ENCODE peak calls at places on chromosome 11, in eight cellular contexts. Q is left lung; P is tibial nerve; H is aorta; Y is fibroblast of lung; E is CD8-positive, alpha-beta memory T cell; R is mammary epithelial cell; D is thoracic aorta. B is an unnamed sample. For H3K27me3, the result is how much of the 10 kb centered on the place peaks cover.

GRCh38 chr11:96779030-96779429 is 389.2 kb downstream of the JRKL start:
- DNase-seq in Q (no peak), P (no peak), H (no peak), Y (no peak), E (no peak), R (no peak), D (no peak), B (no peak)

GRCh38 chr11:133742388-133742787 is 102.9 kb downstream of the SPATA19 start:
- DNase-seq in Q (no peak), P (no peak), H (no peak), Y (no peak), E (no peak), R (no peak), D (no peak), B (no peak)

GRCh38 chr11:86194998-86195397 is 49.6 kb upstream of the EED start:
- DNase-seq in Q (no peak), P (no peak), H (no peak), Y (no peak), E (no peak), R (no peak), D (no peak), B (no peak)

GRCh38 chr11:130847517-130847916 is 68.8 kb downstream of the SNX19 start:
- DNase-seq in Q (no peak), P (no peak), H (no peak), Y (peak), E (no peak), R (peak), D (no peak), B (no peak)

GRCh38 chr11:111531687-111532364 is 8.7 kb upstream of the LAYN start:
- DNase-seq in Q (no peak), P (no peak), H (no peak), Y (peak), E (no peak), R (peak), D (no peak), B (no peak)

GRCh38 chr11:46315783-46316563 is 31.3 kb upstream of the DGKZ start:
- DNase-seq in Q (no peak), P (no peak), H (no peak), Y (no peak), E (no peak), R (no peak), D (no peak), B (no peak)

GRCh38 chr11:12901874-12902481 is 107.1 kb upstream of the RASSF10 start:
- DNase-seq in Q (no peak), P (no peak), H (no peak), Y (peak), E (no peak), R (peak), D (no peak), B (no peak)

GRCh38 chr11:20156876-20157613 is 3.2 kb downstream of the DBX1 start:
- DNase-seq in Q (no peak), P (no peak), H (no peak), Y (no peak), E (peak), R (no peak), D (no peak), B (no peak)

GRCh38 chr11:44823920-44824704 is 97.3 kb downstream of the TSPAN18 start:
- DNase-seq in Q (no peak), P (no peak), H (no peak), Y (no peak), E (no peak), R (no peak), D (no peak), B (no peak)

GRCh38 chr11:8080674-8081590 is at the start of gene TUB:
- DNase-seq in Q (no peak), P (no peak), H (no peak), Y (peak), E (no peak), R (no peak), D (no peak), B (no peak)

GRCh38 chr11:33897761-33898403 is 6.0 kb upstream of the LMO2 start:
- DNase-seq in Q (no peak), P (no peak), H (no peak), Y (no peak), E (no peak), R (peak), D (no peak), B (no peak)

GRCh38 chr11:61028135-61028729 is 56.8 kb downstream of the CD6 start:
- DNase-seq in Q (no peak), P (no peak), H (no peak), Y (no peak), E (no peak), R (no peak), D (no peak), B (no peak)

GRCh38 chr11:73152861-73153483 is 10.9 kb upstream of the FCHSD2 start:
- DNase-seq in Q (no peak), P (no peak), H (no peak), Y (no peak), E (no peak), R (no peak), D (no peak), B (no peak)

GRCh38 chr11:130999992-131000770 is 83.9 kb upstream of the SNX19 start:
- DNase-seq in Q (no peak), P (no peak), H (no peak), Y (peak), E (no peak), R (peak), D (no peak), B (no peak)

GRCh38 chr11:109696191-109696897 is 274.4 kb downstream of the C11orf87 start:
- DNase-seq in Q (no peak), P (no peak), H (no peak), Y (peak), E (no peak), R (peak), D (no peak), B (no peak)

GRCh38 chr11:68402355-68403031 is 58.1 kb upstream of the PPP6R3 start:
- DNase-seq in Q (no peak), P (no peak), H (no peak), Y (no peak), E (no peak), R (no peak), D (no peak), B (no peak)

GRCh38 chr11:59186130-59186594 is 14.2 kb downstream of the DTX4 start:
- DNase-seq in Q (peak), P (no peak), H (no peak), Y (no peak), E (peak), R (peak), D (no peak), B (peak)

GRCh38 chr11:126328444-126328843 is 24.6 kb downstream of the DCPS start:
- DNase-seq in Q (peak), P (no peak), H (peak), Y (no peak), E (no peak), R (no peak), D (no peak), B (no peak)

GRCh38 chr11:130523609-130524008 is 75.2 kb downstream of the ADAMTS15 start:
- DNase-seq in Q (no peak), P (no peak), H (peak), Y (peak), E (no peak), R (no peak), D (no peak), B (no peak)

GRCh38 chr11:117829369-117829725 is 4.8 kb upstream of the FXYD2 start:
- DNase-seq in Q (no peak), P (no peak), H (no peak), Y (no peak), E (no peak), R (no peak), D (no peak), B (no peak)
- H3K27ac ChIP-seq in Q (peak), P (no peak), H (no peak), Y (no peak), E (peak), R (no peak), D (no peak), B (peak)

DNA sequence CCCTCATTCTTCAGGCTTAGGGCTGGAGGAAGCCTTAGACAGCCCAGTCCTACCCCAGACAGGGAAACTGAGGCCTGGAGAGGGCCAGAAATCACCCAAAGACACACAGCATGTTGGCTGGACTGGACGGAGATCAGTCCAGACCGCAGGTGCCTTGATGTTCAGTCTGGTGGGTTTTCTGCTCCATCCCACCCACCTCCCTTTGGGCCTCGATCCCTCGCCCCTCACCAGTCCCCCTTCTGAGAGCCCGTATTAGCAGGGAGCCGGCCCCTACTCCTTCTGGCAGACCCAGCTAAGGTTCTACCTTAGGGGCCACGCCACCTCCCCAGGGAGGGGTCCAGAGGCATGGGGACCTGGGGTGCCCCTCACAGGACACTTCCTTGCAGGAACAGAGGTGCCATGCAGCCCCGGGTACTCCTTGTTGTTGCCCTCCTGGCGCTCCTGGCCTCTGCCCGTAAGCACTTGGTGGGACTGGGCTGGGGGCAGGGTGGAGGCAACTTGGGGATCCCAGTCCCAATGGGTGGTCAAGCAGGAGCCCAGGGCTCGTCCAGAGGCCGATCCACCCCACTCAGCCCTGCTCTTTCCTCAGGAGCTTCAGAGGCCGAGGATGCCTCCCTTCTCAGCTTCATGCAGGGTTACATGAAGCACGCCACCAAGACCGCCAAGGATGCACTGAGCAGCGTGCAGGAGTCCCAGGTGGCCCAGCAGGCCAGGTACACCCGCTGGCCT is 641 bp downstream of the APOC3 start:
- DNase-seq in Q (no peak), P (no peak), H (no peak), Y (no peak), E (no peak), R (no peak), D (no peak), B (no peak)
- H3K4me3 ChIP-seq in Q (no peak), P (no peak), H (no peak), Y (no peak), E (no peak), R (no peak), D (no peak), B (no peak)

DNA sequence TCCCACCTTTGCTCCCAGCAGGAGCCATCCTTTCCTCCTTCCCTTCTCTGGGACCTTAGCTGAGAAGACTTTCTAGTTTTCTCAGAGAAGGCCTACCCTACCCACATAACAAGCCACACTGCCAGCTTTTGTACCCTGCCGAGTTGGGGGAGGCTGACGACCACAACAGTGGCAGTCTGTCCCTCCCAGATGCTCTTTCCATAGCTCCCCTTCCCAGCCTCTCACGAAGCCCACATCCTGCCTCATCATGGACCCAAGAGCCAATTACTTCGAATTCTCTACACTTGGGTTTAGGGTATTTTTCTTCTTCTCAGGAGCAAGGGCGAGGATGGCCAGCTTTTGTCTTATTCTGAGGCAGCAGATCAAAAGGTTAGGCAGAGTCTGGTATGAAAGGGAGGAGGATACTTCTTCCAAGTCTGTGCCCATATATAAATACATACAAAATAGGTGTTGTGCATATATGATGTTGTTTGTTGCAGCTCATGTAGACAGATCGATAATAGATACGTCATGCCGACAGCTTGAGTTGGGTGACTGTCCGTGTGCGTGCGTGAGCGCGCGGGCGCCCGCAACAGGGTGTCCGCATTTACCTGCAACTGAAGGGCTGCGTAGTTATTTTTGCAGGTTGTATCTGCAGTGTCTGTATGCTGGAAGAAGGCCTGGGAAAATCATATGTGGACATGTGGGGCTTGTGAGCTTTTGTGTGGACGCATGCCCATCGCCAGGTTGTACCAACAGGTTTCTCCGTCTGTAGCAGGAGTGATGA is 846 bp upstream of the NRGN start:
- DNase-seq in Q (no peak), P (no peak), H (no peak), Y (no peak), E (no peak), R (no peak), D (no peak), B (no peak)
- H3K27me3 ChIP-seq in Q (under half), P (under half), H (under half), Y (under half), E (under half), R (under half), D (under half), B (under half)

GRCh38 chr11:92827132-92827531 is 142.3 kb upstream of the MTNR1B start:
- DNase-seq in Q (no peak), P (no peak), H (no peak), Y (peak), E (no peak), R (no peak), D (no peak), B (no peak)
- H3K27ac ChIP-seq in Q (no peak), P (no peak), H (no peak), Y (no peak), E (no peak), R (no peak), D (no peak), B (no peak)

GRCh38 chr11:76224461-76225121 is 18.3 kb upstream of the WNT11 start:
- DNase-seq in Q (no peak), P (no peak), H (no peak), Y (no peak), E (no peak), R (no peak), D (no peak), B (no peak)

GRCh38 chr11:76226626-76227025 is 20.3 kb upstream of the WNT11 start:
- DNase-seq in Q (no peak), P (no peak), H (no peak), Y (no peak), E (no peak), R (no peak), D (no peak), B (no peak)

GRCh38 chr11:76228122-76229000 is 22.1 kb upstream of the WNT11 start:
- DNase-seq in Q (no peak), P (no peak), H (no peak), Y (no peak), E (no peak), R (no peak), D (no peak), B (no peak)

GRCh38 chr11:76221365-76221764 is 15.1 kb upstream of the WNT11 start:
- DNase-seq in Q (no peak), P (no peak), H (no peak), Y (no peak), E (no peak), R (no peak), D (no peak), B (no peak)

GRCh38 chr11:76225122-76225584 is 18.9 kb upstream of the WNT11 start:
- DNase-seq in Q (no peak), P (no peak), H (no peak), Y (no peak), E (no peak), R (no peak), D (no peak), B (no peak)
- H3K4me3 ChIP-seq in Q (no peak), P (no peak), H (no peak), Y (no peak), E (no peak), R (no peak), D (no peak), B (no peak)